ENCODE peak calls at places on chromosomes 13 and 19, in four cellular contexts. L is heart left ventricle; B is CD8-positive, alpha-beta memory T cell; J is Panc1. Q is an unnamed sample.
A peak's percentile ranks its signal among the peaks of the same experiment; 100 is the strongest.

GRCh38 chr19:38869160-38869835 is 8.8 kb downstream of the RINL start:
- DNase-seq in L (peak; percentile 24), B (peak; percentile 42), J (no peak), Q (no peak)

GRCh38 chr19:50191270-50191669 is 12.2 kb upstream of the MYH14 start:
- DNase-seq in L (no peak), B (no peak), J (no peak), Q (no peak)

GRCh38 chr13:72782717-72783116 is 784 bp downstream of the PIBF1 start:
- DNase-seq in L (no peak), B (no peak), J (no peak), Q (no peak)

GRCh38 chr13:98171806-98172569 is 5.1 kb downstream of the RNF113B start:
- DNase-seq in L (peak; percentile 52), B (no peak), J (no peak), Q (peak; percentile 45)

GRCh38 chr19:1004803-1005664 is 4.8 kb downstream of the GRIN3B start:
- DNase-seq in L (no peak), B (no peak), J (no peak), Q (no peak)

GRCh38 chr13:113671066-113672001 is 4.3 kb downstream of the GRK1 start:
- DNase-seq in L (peak; percentile 16), B (no peak), J (no peak), Q (no peak)

GRCh38 chr19:38952395-38953165 is 21.8 kb downstream of the MRPS12 start:
- DNase-seq in L (no peak), B (no peak), J (no peak), Q (peak; percentile 41)

GRCh38 chr19:48239120-48239519 is 16.6 kb downstream of the CARD8 start:
- DNase-seq in L (no peak), B (no peak), J (no peak), Q (no peak)

GRCh38 chr19:435056-435706 is 25.7 kb downstream of the SHC2 start:
- DNase-seq in L (no peak), B (no peak), J (no peak), Q (no peak)

GRCh38 chr13:49457221-49457620 is 13.1 kb downstream of the SETDB2 start:
- DNase-seq in L (no peak), B (no peak), J (no peak), Q (no peak)

GRCh38 chr13:113157929-113158747 is at the start of gene PROZ:
- DNase-seq in L (no peak), B (no peak), J (no peak), Q (no peak)

GRCh38 chr19:6475321-6476108 is 6.1 kb downstream of the DENND1C start:
- DNase-seq in L (no peak), B (no peak), J (no peak), Q (no peak)

GRCh38 chr13:71017607-71018006 is 849.4 kb downstream of the DACH1 start:
- DNase-seq in L (no peak), B (no peak), J (no peak), Q (no peak)

GRCh38 chr13:32316476-32316875 is 1.2 kb downstream of the BRCA2 start:
- DNase-seq in L (no peak), B (no peak), J (no peak), Q (no peak)

GRCh38 chr19:47805313-47805712 is 962 bp upstream of the TPRX1 start:
- DNase-seq in L (no peak), B (no peak), J (no peak), Q (no peak)

GRCh38 chr13:77898097-77898496 is 20.5 kb downstream of the EDNRB start:
- DNase-seq in L (no peak), B (no peak), J (no peak), Q (no peak)

GRCh38 chr19:23116802-23117571 is at the start of gene ZNF730:
- DNase-seq in L (peak; percentile 49), B (no peak), J (no peak), Q (no peak)

GRCh38 chr13:48069573-48069972 is 25.3 kb downstream of the MED4 start:
- DNase-seq in L (no peak), B (no peak), J (no peak), Q (no peak)
- H3K9me3 ChIP-seq in L (no peaks in the 10 kb centered on the region), B (no peaks in the 10 kb centered on the region), J (peaks cover 13% of the 10 kb centered on the region), Q (peaks cover 19% of the 10 kb centered on the region)

GRCh38 chr13:109971745-109972090 is 185.3 kb upstream of the IRS2 start:
- DNase-seq in L (no peak), B (no peak), J (no peak), Q (no peak)

GRCh38 chr13:109977212-109977968 is 191.0 kb upstream of the IRS2 start:
- DNase-seq in L (no peak), B (no peak), J (no peak), Q (no peak)

GRCh38 chr13:109976206-109976997 is 190.0 kb upstream of the IRS2 start:
- DNase-seq in L (no peak), B (no peak), J (no peak), Q (no peak)

GRCh38 chr13:109973279-109973678 is 186.9 kb upstream of the IRS2 start:
- DNase-seq in L (no peak), B (no peak), J (no peak), Q (no peak)

GRCh38 chr13:109974354-109974753 is 188.0 kb upstream of the IRS2 start:
- DNase-seq in L (no peak), B (no peak), J (no peak), Q (no peak)
- H3K27ac ChIP-seq in L (no peak overlapping the region), B (no peak overlapping the region), J (no peak overlapping the region), Q (no peak overlapping the region)

GRCh38 chr19:52114691-52115090 is 19.1 kb upstream of the ZNF841 start:
- DNase-seq in L (no peak), B (no peak), J (no peak), Q (no peak)
- H3K9me3 ChIP-seq in L (peaks cover 13% of the 10 kb centered on the region), B (peaks cover 88% of the 10 kb centered on the region), J (peaks cover 78% of the 10 kb centered on the region), Q (peaks cover 37% of the 10 kb centered on the region)

GRCh38 chr19:11373166-11373884 is 1.1 kb upstream of the SWSAP1 start:
- DNase-seq in L (no peak), B (no peak), J (no peak), Q (no peak)

GRCh38 chr19:11377237-11377636 is 2.8 kb downstream of the SWSAP1 start:
- DNase-seq in L (no peak), B (no peak), J (no peak), Q (no peak)

GRCh38 chr19:11373885-11374448 is 499 bp upstream of the SWSAP1 start:
- DNase-seq in L (no peak), B (no peak), J (no peak), Q (no peak)

GRCh38 chr19:11374449-11375142 is at the start of gene SWSAP1:
- DNase-seq in L (peak; percentile 99), B (peak; percentile 94), J (peak; percentile 97), Q (peak; percentile 98)

GRCh38 chr19:11375143-11375948 is 880 bp downstream of the SWSAP1 start:
- DNase-seq in L (peak; percentile 49), B (peak; percentile 65), J (no peak), Q (peak; percentile 65)
- H3K27ac ChIP-seq in L (peak overlapping the region; percentile 92), B (peak overlapping the region; percentile 88), J (peak overlapping the region; percentile 83), Q (peak overlapping the region; percentile 75)

DNA sequence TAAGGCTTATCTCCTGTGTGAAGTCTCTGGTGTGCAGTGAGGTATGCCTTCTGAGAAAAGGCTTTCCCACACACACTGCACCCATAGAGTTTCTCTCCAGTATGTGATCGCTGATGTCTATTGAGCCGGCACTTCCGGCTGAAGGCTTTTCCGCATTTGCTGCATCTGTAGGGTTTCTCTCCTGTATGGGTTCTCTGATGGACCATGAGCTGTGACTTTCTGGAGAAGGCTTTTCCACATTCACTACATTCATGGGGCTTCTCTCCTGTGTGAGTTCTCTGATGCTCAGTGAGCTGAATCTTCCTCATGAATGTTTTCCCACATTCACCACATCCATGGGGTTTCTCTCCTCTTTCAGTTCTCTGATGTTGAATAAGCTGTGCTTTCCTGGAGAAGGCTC is 14.7 kb downstream of the ZNF577 start:
- DNase-seq in L (no peak), B (no peak), J (no peak), Q (no peak)
- H3K9me3 ChIP-seq in L (no peaks in the 10 kb centered on the region), B (peaks cover 67% of the 10 kb centered on the region), J (peaks cover 37% of the 10 kb centered on the region), Q (peaks cover 21% of the 10 kb centered on the region)

DNA sequence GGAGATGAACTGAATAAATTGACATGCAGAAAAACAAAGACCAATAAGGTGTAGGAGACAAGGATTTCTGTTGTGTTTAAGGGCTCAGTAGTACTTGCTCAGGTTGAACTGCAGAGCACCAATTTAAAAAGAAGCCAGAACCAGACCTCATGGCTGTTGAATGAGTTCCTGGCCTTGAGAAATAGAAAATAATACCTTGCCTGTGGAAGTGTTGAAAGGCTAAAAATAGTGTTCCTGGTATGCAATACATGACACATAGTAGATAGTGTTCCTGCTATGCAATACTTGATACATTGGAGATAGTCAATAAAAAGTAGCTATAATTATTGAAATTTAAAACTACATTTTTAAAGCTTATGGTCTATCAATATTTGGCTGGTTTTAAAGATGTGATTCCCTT is 595.8 kb downstream of the PCDH9 start:
- DNase-seq in L (no peak), B (no peak), J (no peak), Q (no peak)
- H3K27ac ChIP-seq in L (no peak overlapping the region), B (no peak overlapping the region), J (no peak overlapping the region), Q (no peak overlapping the region)